ENCODE peak calls at places on chromosomes 3 and 15, in seven cellular contexts. U, G, C, H, Q, E and A are unnamed samples.

GRCh38 chr15:43771816-43772215 is 5.0 kb downstream of the ELL3 start:
- DNase-seq in H (no peak), E (no peak), Q (no peak), U (no peak), G (no peak), C (no peak), A (no peak)

GRCh38 chr3:148006508-148006907 is 597.3 kb downstream of the ZIC1 start:
- DNase-seq in E (no peak), U (no peak), G (peak), H (no peak), C (no peak), Q (no peak), A (no peak)

GRCh38 chr15:48352474-48353072 is 21.3 kb downstream of the DUT start:
- DNase-seq in Q (peak), G (no peak), U (peak), H (peak), E (peak), C (no peak), A (peak)

GRCh38 chr3:30245805-30246622 is 360.4 kb upstream of the TGFBR2 start:
- DNase-seq in H (no peak), C (no peak), E (no peak), G (no peak), U (no peak), Q (no peak), A (no peak)

GRCh38 chr3:40071683-40072238 is 237.7 kb upstream of the EIF1B start:
- DNase-seq in C (no peak), G (no peak), Q (no peak), U (no peak), H (no peak), E (no peak), A (no peak)

GRCh38 chr3:195411831-195412230 is 31.0 kb downstream of the ACAP2 start:
- DNase-seq in U (no peak), E (no peak), G (no peak), Q (no peak), C (no peak), H (no peak), A (no peak)

GRCh38 chr3:146881366-146881765 is 276.2 kb upstream of the PLSCR5 start:
- DNase-seq in C (no peak), U (no peak), H (no peak), G (no peak), E (no peak), Q (no peak), A (no peak)

GRCh38 chr3:119173325-119173724 is at the start of gene UPK1B:
- DNase-seq in G (no peak), E (no peak), C (no peak), H (no peak), Q (no peak), U (no peak), A (no peak)

GRCh38 chr15:46848704-46849103 is 868.6 kb upstream of the SEMA6D start:
- DNase-seq in Q (no peak), U (no peak), E (no peak), C (no peak), H (no peak), G (no peak), A (no peak)

GRCh38 chr15:40420793-40421192 is 15.2 kb downstream of the IVD start:
- DNase-seq in U (no peak), E (peak), C (no peak), Q (no peak), H (no peak), G (no peak), A (no peak)

GRCh38 chr3:135851201-135852061 is 114.1 kb upstream of the PPP2R3A start:
- DNase-seq in H (no peak), G (no peak), Q (no peak), U (no peak), C (no peak), E (peak), A (no peak)

GRCh38 chr3:68855620-68856019 is 76.7 kb downstream of the TAFA4 start:
- DNase-seq in C (no peak), U (no peak), H (no peak), G (no peak), Q (no peak), E (no peak), A (no peak)

GRCh38 chr15:83435782-83436181 is 11.4 kb upstream of the SH3GL3 start:
- DNase-seq in G (no peak), Q (no peak), U (no peak), C (no peak), H (no peak), E (no peak), A (no peak)

GRCh38 chr15:58856090-58856489 is 77.4 kb downstream of the SLTM start:
- DNase-seq in H (no peak), E (no peak), C (no peak), U (no peak), Q (no peak), G (no peak), A (no peak)

GRCh38 chr3:142152349-142152748 is 3.0 kb upstream of the TFDP2 start:
- DNase-seq in C (no peak), H (no peak), E (peak), U (no peak), Q (no peak), G (no peak), A (no peak)

GRCh38 chr3:170507063-170507462 is 78.8 kb downstream of the SLC7A14 start:
- DNase-seq in E (no peak), U (no peak), C (no peak), H (no peak), G (no peak), Q (no peak), A (no peak)

GRCh38 chr3:194738254-194739093 is 52.8 kb downstream of the FAM43A start:
- DNase-seq in Q (peak), H (no peak), E (peak), C (peak), G (no peak), U (no peak), A (no peak)

GRCh38 chr15:90869601-90870353 is 1.4 kb downstream of the FURIN start:
- DNase-seq in Q (no peak), C (peak), H (peak), E (no peak), U (no peak), G (no peak), A (no peak)

GRCh38 chr3:17942856-17943255 is 200.4 kb upstream of the TBC1D5 start:
- DNase-seq in Q (no peak), H (no peak), G (no peak), U (no peak), E (no peak), C (no peak), A (no peak)

GRCh38 chr3:134002326-134002725 is 27.4 kb downstream of the SLCO2A1 start:
- DNase-seq in G (peak), E (no peak), C (no peak), U (no peak), Q (no peak), H (no peak), A (no peak)

GRCh38 chr3:130386604-130387263 is 41.3 kb downstream of the COL6A5 start:
- DNase-seq in U (no peak), Q (no peak), G (no peak), E (no peak), C (no peak), H (no peak), A (no peak)

GRCh38 chr3:159934216-159934615 is 54.4 kb upstream of the IL12A start:
- DNase-seq in Q (no peak), H (no peak), U (no peak), C (no peak), G (no peak), E (no peak), A (no peak)

GRCh38 chr15:54082836-54083492 is 104.7 kb downstream of the UNC13C start:
- DNase-seq in Q (no peak), G (no peak), E (peak), U (no peak), H (peak), C (no peak), A (no peak)

GRCh38 chr15:31477301-31477700 is 150.7 kb downstream of the KLF13 start:
- DNase-seq in G (no peak), H (no peak), Q (no peak), E (no peak), C (no peak), U (no peak), A (no peak)

GRCh38 chr3:157103860-157104259 is 56.1 kb downstream of the CCNL1 start:
- DNase-seq in E (no peak), G (no peak), H (no peak), Q (no peak), U (no peak), C (no peak), A (no peak)

GRCh38 chr15:65772909-65773308 is 19.2 kb downstream of the DENND4A start:
- DNase-seq in G (no peak), Q (no peak), E (no peak), H (no peak), U (no peak), C (no peak), A (peak)

GRCh38 chr15:89132611-89133242 is 44.5 kb downstream of the ABHD2 start:
- DNase-seq in Q (no peak), C (no peak), H (no peak), G (no peak), U (peak), E (no peak), A (no peak)

GRCh38 chr3:58306662-58307286 is 454 bp downstream of the HTD2 start:
- DNase-seq in H (peak), G (no peak), E (no peak), U (no peak), C (peak), Q (no peak), A (peak)

GRCh38 chr15:90160781-90161727 is 40.1 kb upstream of the SEMA4B start:
- DNase-seq in E (peak), U (no peak), G (no peak), H (no peak), Q (peak), C (no peak), A (no peak)

GRCh38 chr3:188125076-188125475 is 28.9 kb upstream of the LPP start:
- DNase-seq in E (no peak), Q (no peak), C (no peak), H (no peak), G (no peak), U (no peak), A (no peak)

GRCh38 chr3:72458365-72458764 is 389.9 kb downstream of the SHQ1 start:
- DNase-seq in Q (no peak), C (no peak), G (no peak), U (no peak), H (no peak), E (no peak), A (no peak)

GRCh38 chr3:120928991-120929390 is 21.0 kb downstream of the STXBP5L start:
- DNase-seq in H (no peak), Q (no peak), U (no peak), E (no peak), C (no peak), G (no peak), A (no peak)

GRCh38 chr3:55750525-55750924 is 263.4 kb upstream of the WNT5A start:
- DNase-seq in H (no peak), U (no peak), E (no peak), G (peak), C (no peak), Q (no peak), A (no peak)